ENCODE peak calls at places on chromosomes 12 and 14, in eight cellular contexts. One of them, this sample, is unnamed.

GRCh38 chr14:52051251-52051650 is 17.6 kb downstream of the NID2 start:
- DNase-seq in germinal center: no peak
- DNase-seq in Right ventricle myocardium superior: no peak
- DNase-seq in NCI-H2029: no peak
- DNase-seq in effector memory CD8-positive, alpha-beta T cell: no peak
- DNase-seq in Caki2: no peak
- DNase-seq in activated CD4-positive, alpha-beta T cell treated with anti-CD3 and anti-CD28 coated beads, Interleukin-2, amount 10 ng/mL, durations not matched to agents 7 days and 5 days: no peak
- DNase-seq in lower leg skin: no peak
- DNase-seq in this sample: no peak

GRCh38 chr12:120922279-120922678 is 18.1 kb upstream of the SPPL3 start:
- DNase-seq in activated CD4-positive, alpha-beta T cell treated with anti-CD3 and anti-CD28 coated beads, Interleukin-2, amount 10 ng/mL, durations not matched to agents 7 days and 5 days: no peak
- DNase-seq in lower leg skin: peak; percentile 49
- DNase-seq in Right ventricle myocardium superior: no peak
- DNase-seq in effector memory CD8-positive, alpha-beta T cell: no peak
- DNase-seq in germinal center: no peak
- DNase-seq in Caki2: no peak
- DNase-seq in NCI-H2029: no peak
- DNase-seq in this sample: no peak

GRCh38 chr14:76696791-76697190 is 64.5 kb upstream of the VASH1 start:
- DNase-seq in NCI-H2029: no peak
- DNase-seq in lower leg skin: peak; percentile 29
- DNase-seq in Right ventricle myocardium superior: no peak
- DNase-seq in Caki2: no peak
- DNase-seq in activated CD4-positive, alpha-beta T cell treated with anti-CD3 and anti-CD28 coated beads, Interleukin-2, amount 10 ng/mL, durations not matched to agents 7 days and 5 days: no peak
- DNase-seq in effector memory CD8-positive, alpha-beta T cell: no peak
- DNase-seq in germinal center: no peak
- DNase-seq in this sample: no peak

GRCh38 chr12:90280564-90281058 is 572.0 kb upstream of the ATP2B1 start:
- DNase-seq in lower leg skin: no peak
- DNase-seq in germinal center: no peak
- DNase-seq in Caki2: peak; percentile 8
- DNase-seq in activated CD4-positive, alpha-beta T cell treated with anti-CD3 and anti-CD28 coated beads, Interleukin-2, amount 10 ng/mL, durations not matched to agents 7 days and 5 days: no peak
- DNase-seq in NCI-H2029: no peak
- DNase-seq in Right ventricle myocardium superior: no peak
- DNase-seq in effector memory CD8-positive, alpha-beta T cell: no peak
- DNase-seq in this sample: peak; percentile 81

GRCh38 chr12:75086086-75087038 is 123.3 kb downstream of the KCNC2 start:
- DNase-seq in germinal center: no peak
- DNase-seq in lower leg skin: no peak
- DNase-seq in effector memory CD8-positive, alpha-beta T cell: no peak
- DNase-seq in Caki2: no peak
- DNase-seq in NCI-H2029: no peak
- DNase-seq in activated CD4-positive, alpha-beta T cell treated with anti-CD3 and anti-CD28 coated beads, Interleukin-2, amount 10 ng/mL, durations not matched to agents 7 days and 5 days: no peak
- DNase-seq in Right ventricle myocardium superior: no peak
- DNase-seq in this sample: peak; percentile 8

GRCh38 chr14:35687335-35687939 is 121.7 kb downstream of the RALGAPA1 start:
- DNase-seq in NCI-H2029: peak; percentile 97
- DNase-seq in Right ventricle myocardium superior: no peak
- DNase-seq in effector memory CD8-positive, alpha-beta T cell: peak; percentile 17
- DNase-seq in Caki2: peak; percentile 17
- DNase-seq in lower leg skin: no peak
- DNase-seq in germinal center: peak; percentile 26
- DNase-seq in activated CD4-positive, alpha-beta T cell treated with anti-CD3 and anti-CD28 coated beads, Interleukin-2, amount 10 ng/mL, durations not matched to agents 7 days and 5 days: peak; percentile 46
- DNase-seq in this sample: peak; percentile 75

GRCh38 chr14:50984061-50984710 is 39.9 kb upstream of the PYGL start:
- DNase-seq in activated CD4-positive, alpha-beta T cell treated with anti-CD3 and anti-CD28 coated beads, Interleukin-2, amount 10 ng/mL, durations not matched to agents 7 days and 5 days: no peak
- DNase-seq in NCI-H2029: no peak
- DNase-seq in germinal center: no peak
- DNase-seq in Right ventricle myocardium superior: no peak
- DNase-seq in Caki2: no peak
- DNase-seq in effector memory CD8-positive, alpha-beta T cell: no peak
- DNase-seq in lower leg skin: no peak
- DNase-seq in this sample: no peak

GRCh38 chr14:83520837-83521236 is 1987.2 kb upstream of the SEL1L start:
- DNase-seq in Right ventricle myocardium superior: no peak
- DNase-seq in germinal center: no peak
- DNase-seq in NCI-H2029: no peak
- DNase-seq in effector memory CD8-positive, alpha-beta T cell: no peak
- DNase-seq in Caki2: no peak
- DNase-seq in activated CD4-positive, alpha-beta T cell treated with anti-CD3 and anti-CD28 coated beads, Interleukin-2, amount 10 ng/mL, durations not matched to agents 7 days and 5 days: no peak
- DNase-seq in lower leg skin: no peak
- DNase-seq in this sample: peak; percentile 1

GRCh38 chr12:120249875-120250795 is 15.4 kb downstream of the PXN start:
- DNase-seq in Right ventricle myocardium superior: peak; percentile 92
- DNase-seq in germinal center: no peak
- DNase-seq in Caki2: no peak
- DNase-seq in lower leg skin: peak; percentile 96
- DNase-seq in NCI-H2029: no peak
- DNase-seq in effector memory CD8-positive, alpha-beta T cell: no peak
- DNase-seq in activated CD4-positive, alpha-beta T cell treated with anti-CD3 and anti-CD28 coated beads, Interleukin-2, amount 10 ng/mL, durations not matched to agents 7 days and 5 days: peak; percentile 59
- DNase-seq in this sample: peak; percentile 59

GRCh38 chr12:53927220-53928029 is 11.2 kb upstream of the HOXC13 start:
- DNase-seq in lower leg skin: no peak
- DNase-seq in germinal center: no peak
- DNase-seq in NCI-H2029: no peak
- DNase-seq in effector memory CD8-positive, alpha-beta T cell: no peak
- DNase-seq in Caki2: no peak
- DNase-seq in activated CD4-positive, alpha-beta T cell treated with anti-CD3 and anti-CD28 coated beads, Interleukin-2, amount 10 ng/mL, durations not matched to agents 7 days and 5 days: no peak
- DNase-seq in Right ventricle myocardium superior: no peak
- DNase-seq in this sample: no peak

GRCh38 chr12:49637401-49637800 is 14.0 kb downstream of the PRPF40B start:
- DNase-seq in Caki2: no peak
- DNase-seq in lower leg skin: peak; percentile 78
- DNase-seq in activated CD4-positive, alpha-beta T cell treated with anti-CD3 and anti-CD28 coated beads, Interleukin-2, amount 10 ng/mL, durations not matched to agents 7 days and 5 days: no peak
- DNase-seq in germinal center: no peak
- DNase-seq in Right ventricle myocardium superior: no peak
- DNase-seq in effector memory CD8-positive, alpha-beta T cell: no peak
- DNase-seq in NCI-H2029: no peak
- DNase-seq in this sample: no peak

GRCh38 chr12:21541773-21542172 is 15.7 kb downstream of the SPX start:
- DNase-seq in germinal center: no peak
- DNase-seq in NCI-H2029: no peak
- DNase-seq in lower leg skin: no peak
- DNase-seq in activated CD4-positive, alpha-beta T cell treated with anti-CD3 and anti-CD28 coated beads, Interleukin-2, amount 10 ng/mL, durations not matched to agents 7 days and 5 days: no peak
- DNase-seq in effector memory CD8-positive, alpha-beta T cell: no peak
- DNase-seq in Right ventricle myocardium superior: no peak
- DNase-seq in Caki2: no peak
- DNase-seq in this sample: no peak

GRCh38 chr14:106848330-106849121 is 1322.1 kb downstream of the TMEM121 start:
- DNase-seq in NCI-H2029: no peak
- DNase-seq in activated CD4-positive, alpha-beta T cell treated with anti-CD3 and anti-CD28 coated beads, Interleukin-2, amount 10 ng/mL, durations not matched to agents 7 days and 5 days: peak; percentile 27
- DNase-seq in effector memory CD8-positive, alpha-beta T cell: no peak
- DNase-seq in Caki2: peak; percentile 89
- DNase-seq in Right ventricle myocardium superior: no peak
- DNase-seq in germinal center: peak; percentile 30
- DNase-seq in lower leg skin: no peak
- DNase-seq in this sample: no peak

GRCh38 chr12:132601171-132601883 is 9.1 kb downstream of the LRCOL1 start:
- DNase-seq in Caki2: no peak
- DNase-seq in effector memory CD8-positive, alpha-beta T cell: no peak
- DNase-seq in Right ventricle myocardium superior: no peak
- DNase-seq in germinal center: no peak
- DNase-seq in activated CD4-positive, alpha-beta T cell treated with anti-CD3 and anti-CD28 coated beads, Interleukin-2, amount 10 ng/mL, durations not matched to agents 7 days and 5 days: no peak
- DNase-seq in NCI-H2029: no peak
- DNase-seq in lower leg skin: no peak
- DNase-seq in this sample: no peak

GRCh38 chr12:27970981-27971489 is 1.5 kb downstream of the PTHLH start:
- DNase-seq in effector memory CD8-positive, alpha-beta T cell: no peak
- DNase-seq in Right ventricle myocardium superior: no peak
- DNase-seq in activated CD4-positive, alpha-beta T cell treated with anti-CD3 and anti-CD28 coated beads, Interleukin-2, amount 10 ng/mL, durations not matched to agents 7 days and 5 days: no peak
- DNase-seq in germinal center: no peak
- DNase-seq in lower leg skin: no peak
- DNase-seq in NCI-H2029: no peak
- DNase-seq in Caki2: no peak
- DNase-seq in this sample: peak; percentile 17

GRCh38 chr14:101176535-101177205 is 273.1 kb upstream of the RTL1 start:
- DNase-seq in activated CD4-positive, alpha-beta T cell treated with anti-CD3 and anti-CD28 coated beads, Interleukin-2, amount 10 ng/mL, durations not matched to agents 7 days and 5 days: no peak
- DNase-seq in lower leg skin: peak; percentile 74
- DNase-seq in germinal center: no peak
- DNase-seq in Caki2: no peak
- DNase-seq in Right ventricle myocardium superior: no peak
- DNase-seq in NCI-H2029: no peak
- DNase-seq in effector memory CD8-positive, alpha-beta T cell: no peak
- DNase-seq in this sample: no peak

GRCh38 chr14:49461529-49462401 is 124.4 kb downstream of the RPS29 start:
- DNase-seq in Caki2: peak; percentile 48
- DNase-seq in effector memory CD8-positive, alpha-beta T cell: peak; percentile 64
- DNase-seq in germinal center: peak; percentile 33
- DNase-seq in lower leg skin: no peak
- DNase-seq in activated CD4-positive, alpha-beta T cell treated with anti-CD3 and anti-CD28 coated beads, Interleukin-2, amount 10 ng/mL, durations not matched to agents 7 days and 5 days: peak; percentile 83
- DNase-seq in Right ventricle myocardium superior: no peak
- DNase-seq in NCI-H2029: peak; percentile 68
- DNase-seq in this sample: peak; percentile 89

GRCh38 chr14:59687663-59688062 is 111.1 kb upstream of the CCDC175 start:
- DNase-seq in NCI-H2029: no peak
- DNase-seq in activated CD4-positive, alpha-beta T cell treated with anti-CD3 and anti-CD28 coated beads, Interleukin-2, amount 10 ng/mL, durations not matched to agents 7 days and 5 days: no peak
- DNase-seq in lower leg skin: no peak
- DNase-seq in Right ventricle myocardium superior: no peak
- DNase-seq in germinal center: no peak
- DNase-seq in Caki2: no peak
- DNase-seq in effector memory CD8-positive, alpha-beta T cell: no peak
- DNase-seq in this sample: no peak

GRCh38 chr12:27785882-27786570 is 6.0 kb upstream of the MANSC4 start:
- DNase-seq in Right ventricle myocardium superior: no peak
- DNase-seq in effector memory CD8-positive, alpha-beta T cell: no peak
- DNase-seq in NCI-H2029: no peak
- DNase-seq in lower leg skin: no peak
- DNase-seq in germinal center: no peak
- DNase-seq in activated CD4-positive, alpha-beta T cell treated with anti-CD3 and anti-CD28 coated beads, Interleukin-2, amount 10 ng/mL, durations not matched to agents 7 days and 5 days: no peak
- DNase-seq in Caki2: no peak
- DNase-seq in this sample: peak; percentile 90